ENCODE peak calls at places on chromosomes 2 and 18, in seven cellular contexts. V is HFFc6, Q is EH, J is AG04449, S is left colon, G is heart right ventricle, A is hypothalamus. D is an unnamed sample.

GRCh38 chr2:200396726-200397348 is 90.3 kb downstream of the SPATS2L start:
- DNase-seq in G (no peak), Q (peak; percentile 43), J (no peak), A (no peak), S (no peak), V (peak; percentile 50), D (no peak)

GRCh38 chr2:2166844-2167243 is 164.2 kb downstream of the MYT1L start:
- DNase-seq in S (no peak), V (no peak), A (no peak), Q (no peak), G (no peak), J (no peak), D (no peak)

GRCh38 chr2:181354626-181355025 is 102.6 kb upstream of the ITGA4 start:
- DNase-seq in Q (peak; percentile 78), J (peak; percentile 49), G (no peak), S (no peak), V (peak; percentile 72), A (no peak), D (no peak)

GRCh38 chr2:30709516-30709915 is 97.7 kb downstream of the CAPN13 start:
- DNase-seq in V (no peak), S (no peak), J (no peak), A (no peak), G (no peak), Q (no peak), D (no peak)

GRCh38 chr2:164757934-164758695 is 83.5 kb downstream of the COBLL1 start:
- DNase-seq in S (no peak), J (no peak), A (no peak), V (peak; percentile 41), Q (peak; percentile 71), G (no peak), D (no peak)

GRCh38 chr2:122681626-122682025 is 926.2 kb downstream of the TSN start:
- DNase-seq in S (no peak), Q (no peak), J (no peak), A (no peak), G (no peak), V (no peak), D (no peak)

GRCh38 chr2:105977212-105977611 is 216.9 kb downstream of the UXS1 start:
- DNase-seq in Q (peak; percentile 90), J (peak; percentile 42), G (no peak), S (no peak), A (no peak), V (peak; percentile 90), D (no peak)

GRCh38 chr2:168255866-168256265 is 8.5 kb upstream of the STK39 start:
- DNase-seq in V (no peak), A (no peak), S (no peak), J (no peak), Q (no peak), G (no peak), D (no peak)

GRCh38 chr18:58361212-58361611 is 267.7 kb downstream of the ALPK2 start:
- DNase-seq in J (no peak), S (no peak), A (no peak), V (no peak), G (no peak), Q (peak; percentile 14), D (no peak)

GRCh38 chr2:105886680-105887079 is 142.0 kb downstream of the NCK2 start:
- DNase-seq in G (no peak), J (no peak), Q (no peak), S (no peak), A (no peak), V (no peak), D (no peak)

GRCh38 chr2:120344214-120344990 is 1.5 kb upstream of the INHBB start:
- DNase-seq in G (no peak), Q (peak; percentile 23), J (no peak), A (peak; percentile 64), S (no peak), V (no peak), D (no peak)

GRCh38 chr18:78803104-78803503 is 176.5 kb upstream of the SALL3 start:
- DNase-seq in S (no peak), J (no peak), Q (no peak), A (no peak), V (no peak), G (no peak), D (no peak)

GRCh38 chr2:46439582-46439981 is 39.8 kb upstream of the TMEM247 start:
- DNase-seq in S (no peak), V (no peak), Q (no peak), G (no peak), J (no peak), A (no peak), D (no peak)

GRCh38 chr18:60413944-60414547 is 41.5 kb upstream of the MC4R start:
- DNase-seq in V (peak; percentile 2), J (no peak), Q (peak; percentile 29), G (no peak), A (no peak), S (no peak), D (no peak)

GRCh38 chr2:7356909-7357584 is 439.8 kb downstream of the RNF144A start:
- DNase-seq in J (no peak), G (no peak), V (no peak), Q (no peak), A (no peak), S (no peak), D (no peak)

GRCh38 chr2:86671304-86671981 is 47.8 kb upstream of the RNF103 start:
- DNase-seq in S (no peak), J (no peak), V (no peak), A (no peak), Q (no peak), G (peak; percentile 24), D (no peak)

GRCh38 chr2:19673213-19673791 is 228.5 kb downstream of the TTC32 start:
- DNase-seq in J (no peak), S (no peak), G (peak; percentile 10), V (peak; percentile 16), A (no peak), Q (peak; percentile 74), D (no peak)

GRCh38 chr2:68653538-68653982 is 10.2 kb downstream of the PROKR1 start:
- DNase-seq in S (no peak), J (no peak), G (peak; percentile 18), V (no peak), Q (peak; percentile 65), A (no peak), D (peak; percentile 10)

GRCh38 chr2:45699032-45699658 is 47.7 kb downstream of the PRKCE start:
- DNase-seq in Q (peak; percentile 77), V (peak; percentile 76), G (no peak), S (no peak), J (peak; percentile 19), A (no peak), D (no peak)

GRCh38 chr18:76977108-76977621 is 154.8 kb downstream of the ZNF236 start:
- DNase-seq in J (no peak), V (no peak), A (no peak), S (peak; percentile 77), G (no peak), Q (no peak), D (no peak)

GRCh38 chr2:69975853-69976462 is 14.5 kb upstream of the ASPRV1 start:
- DNase-seq in V (no peak), A (no peak), Q (no peak), J (no peak), G (no peak), S (no peak), D (no peak)

GRCh38 chr2:205776139-205776538 is 93.8 kb downstream of the NRP2 start:
- DNase-seq in J (no peak), V (peak; percentile 21), Q (peak; percentile 35), S (no peak), A (peak; percentile 29), G (peak; percentile 37), D (no peak)

GRCh38 chr2:45836316-45836715 is 184.8 kb downstream of the PRKCE start:
- DNase-seq in Q (no peak), G (no peak), S (no peak), J (no peak), A (no peak), V (no peak), D (no peak)

GRCh38 chr2:45134726-45135125 is 125.5 kb upstream of the SIX2 start:
- DNase-seq in G (no peak), Q (peak; percentile 51), J (no peak), A (no peak), S (no peak), V (no peak), D (no peak)

GRCh38 chr2:171712051-171712450 is 24.8 kb downstream of the DYNC1I2 start:
- DNase-seq in G (no peak), S (no peak), A (no peak), J (peak; percentile 67), Q (peak; percentile 94), V (peak; percentile 85), D (no peak)

GRCh38 chr2:55168221-55169154 is 63.6 kb downstream of the CLHC1 start:
- DNase-seq in V (peak; percentile 76), A (peak; percentile 40), Q (peak; percentile 84), G (peak; percentile 52), J (no peak), S (no peak), D (peak; percentile 28)